ENCODE peak calls at places on chromosomes 4 and X, in six cellular contexts. O is memory B cell, G is left ventricle myocardium inferior, B is GM23248, A is left lung, E is nucleus accumbens. M is an unnamed sample.

GRCh38 chr4:53818112-53818511 is 226.8 kb upstream of the LNX1 start:
- DNase-seq in O (no peak), G (no peak), B (no peak), A (no peak), E (no peak), M (no peak)

GRCh38 chr4:174553828-174554227 is 31.5 kb upstream of the HPGD start:
- DNase-seq in O (no peak), G (no peak), B (peak), A (no peak), E (no peak), M (no peak)

GRCh38 chrX:102950908-102951866 is 14.1 kb downstream of the RAB40AL start:
- DNase-seq in O (peak), G (peak), B (peak), A (no peak), E (peak), M (no peak)

GRCh38 chr4:41258783-41259182 is 2.1 kb downstream of the UCHL1 start:
- DNase-seq in O (no peak), G (no peak), B (peak), A (no peak), E (no peak), M (no peak)

GRCh38 chr4:79882806-79883205 is 190.2 kb downstream of the ANTXR2 start:
- DNase-seq in O (no peak), G (no peak), B (no peak), A (no peak), E (no peak), M (no peak)

GRCh38 chrX:107700317-107700774 is 72.0 kb downstream of the PRPS1 start:
- DNase-seq in O (no peak), G (no peak), B (peak), A (no peak), E (no peak), M (peak)

GRCh38 chr4:8770518-8771257 is 101.0 kb downstream of the HMX1 start:
- DNase-seq in O (no peak), G (peak), B (no peak), A (peak), E (no peak), M (no peak)

GRCh38 chrX:724256-724655 is 93.7 kb downstream of the SHOX start:
- DNase-seq in O (no peak), G (no peak), B (peak), A (no peak), E (no peak), M (peak)

GRCh38 chr4:22957774-22958173 is 265.0 kb downstream of the GBA3 start:
- DNase-seq in O (no peak), G (no peak), B (no peak), A (no peak), E (no peak), M (no peak)

GRCh38 chrX:67780694-67781109 is 236.9 kb downstream of the AR start:
- DNase-seq in O (no peak), G (peak), B (peak), A (peak), E (no peak), M (peak)

GRCh38 chr4:66791686-66792085 is 753.6 kb downstream of the CENPC start:
- DNase-seq in O (no peak), G (no peak), B (no peak), A (no peak), E (no peak), M (no peak)

GRCh38 chr4:30537462-30537861 is 182.7 kb upstream of the PCDH7 start:
- DNase-seq in O (no peak), G (no peak), B (peak), A (no peak), E (no peak), M (no peak)

GRCh38 chrX:85963736-85964135 is 83.6 kb downstream of the CHM start:
- DNase-seq in O (no peak), G (no peak), B (peak), A (no peak), E (no peak), M (no peak)

GRCh38 chr4:138062929-138063328 is 179.2 kb downstream of the SLC7A11 start:
- DNase-seq in O (no peak), G (no peak), B (peak), A (no peak), E (no peak), M (no peak)